ENCODE peak calls at places on chromosomes 1 and 21, in eight cellular contexts. V is GM12892, K is A549, E is tibial nerve, G is IMR-90, B is stomach, P is transverse colon, N is body of pancreas. T is an unnamed sample.

GRCh38 chr1:25126568-25126967 is 105.7 kb downstream of the SYF2 start:
- DNase-seq in P (no peak), E (no peak), B (no peak), V (no peak), G (no peak), K (no peak), N (no peak), T (no peak)

GRCh38 chr1:86779308-86780191 is 75.2 kb downstream of the SH3GLB1 start:
- DNase-seq in G (peak), N (no peak), P (no peak), K (no peak), B (peak), V (no peak), E (no peak), T (no peak)

GRCh38 chr1:8137406-8138244 is 111.5 kb upstream of the ERRFI1 start:
- DNase-seq in E (peak), V (no peak), B (no peak), G (peak), P (no peak), N (no peak), K (no peak), T (no peak)

GRCh38 chr1:94954292-94955220 is 27.6 kb upstream of the CNN3 start:
- DNase-seq in E (no peak), P (no peak), G (no peak), V (no peak), N (no peak), K (no peak), B (no peak), T (no peak)

GRCh38 chr1:25799758-25800537 is at the start of gene SELENON:
- DNase-seq in P (peak), V (peak), G (peak), E (no peak), N (peak), K (no peak), B (peak), T (no peak)

GRCh38 chr1:119987112-119987511 is 82.3 kb downstream of the NOTCH2 start:
- DNase-seq in B (no peak), K (peak), V (no peak), P (no peak), E (no peak), G (peak), N (no peak), T (no peak)

GRCh38 chr1:16236091-16236494 is 890 bp downstream of the CPLANE2 start:
- DNase-seq in P (peak), E (no peak), N (peak), B (peak), K (peak), G (peak), V (peak), T (peak)

GRCh38 chr21:27261676-27262075 is 294.8 kb upstream of the ADAMTS5 start:
- DNase-seq in P (no peak), N (no peak), E (no peak), B (no peak), V (no peak), K (no peak), G (no peak), T (no peak)

GRCh38 chr1:211606327-211606913 is 27.5 kb upstream of the SLC30A1 start:
- DNase-seq in E (no peak), V (no peak), B (no peak), G (no peak), N (no peak), K (no peak), P (peak), T (no peak)

GRCh38 chr1:33971913-33972312 is 108.0 kb downstream of the HMGB4 start:
- DNase-seq in G (no peak), E (no peak), P (no peak), N (no peak), K (no peak), B (no peak), V (no peak), T (no peak)

GRCh38 chr1:117093870-117094621 is 27.5 kb downstream of the TRIM45 start:
- DNase-seq in V (no peak), E (no peak), N (no peak), K (peak), B (no peak), G (peak), P (no peak), T (no peak)

GRCh38 chr1:102661481-102661880 is 446.8 kb downstream of the COL11A1 start:
- DNase-seq in V (no peak), P (no peak), E (no peak), K (no peak), N (no peak), G (no peak), B (no peak), T (no peak)

GRCh38 chr1:94358630-94359599 is 59.3 kb upstream of the ABCD3 start:
- DNase-seq in E (no peak), G (no peak), N (no peak), P (no peak), K (no peak), V (no peak), B (no peak), T (no peak)

GRCh38 chr1:99677416-99677815 is 31.5 kb downstream of the PALMD start:
- DNase-seq in V (no peak), B (no peak), G (no peak), N (no peak), P (no peak), E (no peak), K (no peak), T (no peak)

GRCh38 chr1:228015276-228016180 is 8.7 kb downstream of the WNT3A start:
- DNase-seq in B (no peak), V (no peak), P (no peak), G (peak), N (no peak), K (no peak), E (no peak), T (no peak)

GRCh38 chr1:215617979-215618378 is 50.9 kb downstream of the KCTD3 start:
- DNase-seq in V (no peak), N (no peak), P (no peak), G (peak), E (no peak), K (no peak), B (no peak), T (no peak)

GRCh38 chr1:155078496-155079209 is at the start of gene EFNA3:
- DNase-seq in G (peak), N (peak), V (peak), K (peak), P (peak), B (peak), E (peak), T (peak)

GRCh38 chr21:38319781-38320180 is 63.0 kb downstream of the KCNJ15 start:
- DNase-seq in K (no peak), E (no peak), V (no peak), G (peak), N (no peak), P (no peak), B (no peak), T (no peak)

GRCh38 chr1:166136252-166136651 is 30.5 kb downstream of the FAM78B start:
- DNase-seq in N (no peak), B (no peak), V (no peak), K (no peak), G (no peak), E (no peak), P (no peak), T (no peak)

GRCh38 chr1:236921610-236922009 is 82.6 kb downstream of the MT1HL1 start:
- DNase-seq in E (no peak), B (no peak), P (no peak), K (no peak), N (no peak), G (no peak), V (no peak), T (no peak)
- TF ChIP-seq POLR2A in E (no peak), B (no peak), P (no peak), K (no peak), N (no peak), G (no peak), V (no peak), T (no peak)

DNA sequence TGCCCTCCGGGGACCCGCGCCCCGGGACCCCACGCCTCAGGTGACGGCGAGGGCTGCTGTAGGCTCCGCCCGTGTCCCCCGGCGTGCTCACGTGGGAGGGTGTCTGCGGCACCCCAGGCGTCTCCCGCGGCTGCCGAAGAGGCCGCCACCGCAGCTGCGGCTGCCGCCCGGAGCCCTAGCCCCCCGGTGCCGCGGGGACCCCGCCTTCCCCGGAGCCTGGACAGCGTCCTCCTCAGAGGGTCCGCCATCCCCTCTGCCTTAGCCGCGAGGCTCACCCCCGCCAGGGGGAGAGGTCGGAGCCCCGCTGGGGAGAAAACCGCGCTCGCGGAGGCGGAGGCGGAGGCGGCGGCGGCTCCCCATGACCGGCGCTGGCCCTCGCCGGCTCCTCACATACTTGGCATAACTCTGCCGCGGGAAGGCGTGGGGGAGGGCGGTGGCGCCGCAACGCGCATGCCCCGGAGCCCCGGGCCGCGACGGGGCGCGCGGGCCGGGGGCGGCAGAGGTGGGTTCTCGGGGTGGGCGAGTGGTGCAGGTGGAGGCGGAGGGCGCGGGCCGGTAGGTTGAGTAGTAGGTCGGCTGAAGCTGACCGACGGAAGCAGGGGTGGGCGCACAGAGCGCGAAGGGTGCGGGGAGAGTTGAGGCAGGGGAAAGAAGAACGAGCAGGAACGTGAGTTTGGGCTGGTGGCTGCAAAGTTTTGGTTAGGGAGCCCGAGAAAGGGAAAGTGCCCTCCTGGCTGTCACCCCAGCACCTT is 700 bp upstream of the SYDE2 start:
- DNase-seq in E (peak), N (peak), K (peak), V (peak), G (peak), P (peak), B (peak), T (peak)
- TF ChIP-seq POLR2A in E (peak), N (peak), K (peak), V (no peak), G (peak), P (peak), B (no peak), T (peak)

GRCh38 chr21:43369596-43370090 is 57.3 kb downstream of the SIK1 start:
- DNase-seq in G (no peak), B (no peak), E (no peak), P (no peak), N (no peak), V (no peak), K (no peak), T (no peak)

GRCh38 chr21:43367859-43368258 is 59.1 kb downstream of the SIK1 start:
- DNase-seq in P (no peak), V (no peak), G (no peak), K (no peak), B (no peak), N (no peak), E (no peak), T (no peak)

GRCh38 chr21:43370091-43370658 is 56.8 kb downstream of the SIK1 start:
- DNase-seq in G (peak), N (no peak), P (no peak), B (no peak), E (no peak), K (no peak), V (no peak), T (no peak)

GRCh38 chr21:43368685-43369084 is 58.2 kb downstream of the SIK1 start:
- DNase-seq in N (no peak), P (no peak), K (no peak), G (no peak), B (no peak), V (no peak), E (no peak), T (no peak)

GRCh38 chr21:43369124-43369523 is 57.8 kb downstream of the SIK1 start:
- DNase-seq in G (peak), N (no peak), V (no peak), P (no peak), B (no peak), E (peak), K (peak), T (no peak)
- TF ChIP-seq POLR2A in G (no peak), N (no peak), V (no peak), P (no peak), B (no peak), E (no peak), K (no peak), T (no peak)

DNA sequence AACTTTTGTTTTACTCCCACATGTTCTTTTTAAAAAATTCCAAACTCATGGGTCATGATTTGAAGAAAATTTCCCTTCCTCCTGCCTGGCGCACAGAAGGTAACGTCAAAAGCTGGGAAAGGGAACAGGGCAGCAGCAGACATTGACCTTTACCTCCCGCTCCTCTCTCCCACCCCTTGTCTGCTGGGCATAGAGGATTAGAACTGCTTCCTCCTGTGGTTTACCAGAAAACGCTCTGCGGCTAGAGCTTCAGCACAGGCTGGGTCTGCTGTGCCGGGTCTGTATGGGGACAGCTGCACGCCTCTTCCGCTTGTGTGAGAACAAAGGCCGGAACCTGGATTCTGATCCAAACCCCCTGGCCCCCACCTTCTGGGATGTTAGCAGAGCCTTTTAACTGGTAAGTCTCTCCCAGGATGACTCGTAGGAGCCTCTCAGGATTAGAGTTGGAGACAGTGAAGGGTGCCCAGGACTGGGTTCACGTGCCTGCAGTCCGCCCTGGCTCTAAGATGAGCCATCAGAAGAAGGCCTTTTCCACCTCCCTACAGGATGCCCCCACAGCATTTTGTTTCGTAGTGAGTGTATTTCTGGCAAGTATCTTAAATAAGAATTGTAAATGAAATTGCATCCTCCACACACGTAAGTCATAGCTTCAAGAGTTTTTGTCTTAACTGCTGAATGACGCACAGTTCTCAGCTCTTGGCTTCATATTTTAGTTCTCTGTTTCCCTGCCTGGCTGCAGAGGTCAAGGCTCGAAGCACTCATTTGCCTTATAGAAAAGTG is 5.2 kb downstream of the H6PD start:
- DNase-seq in K (no peak), B (peak), P (peak), E (peak), N (no peak), G (peak), V (peak), T (no peak)
- TF ChIP-seq POLR2A in K (no peak), B (no peak), P (no peak), E (no peak), N (no peak), G (no peak), V (no peak), T (no peak)

GRCh38 chr1:28926629-28927441 is 12.5 kb downstream of the EPB41 start:
- DNase-seq in B (no peak), P (no peak), V (peak), N (no peak), E (no peak), G (peak), K (no peak), T (no peak)
- TF ChIP-seq POLR2A in B (no peak), P (no peak), V (no peak), N (no peak), E (no peak), G (no peak), K (no peak), T (no peak)

T was measured in prostate gland.